ENCODE peak calls at places on chromosomes 11 and 22, in six cellular contexts. P is CD4-positive, alpha-beta T cell; M is left ventricle myocardium inferior; R is WTC11; H is astrocyte of the spinal cord; G is cardiac fibroblast. F is an unnamed sample.

GRCh38 chr11:87892291-87892690 is 283.0 kb downstream of the RAB38 start:
- DNase-seq in H (no peak), G (no peak), R (no peak), P (no peak), M (no peak), F (no peak)

GRCh38 chr22:45785458-45785857 is 113.8 kb downstream of the ATXN10 start:
- DNase-seq in M (no peak), H (no peak), R (no peak), G (peak; percentile 51), P (no peak), F (no peak)

GRCh38 chr11:84721561-84721961 is 905.6 kb downstream of the DLG2 start:
- DNase-seq in R (no peak), G (no peak), H (no peak), P (no peak), M (no peak), F (no peak)

GRCh38 chr11:16741473-16741872 is 3.0 kb downstream of the C11orf58 start:
- DNase-seq in P (no peak), H (no peak), M (no peak), R (no peak), G (no peak), F (no peak)

GRCh38 chr22:27244328-27244727 is 557.2 kb downstream of the MN1 start:
- DNase-seq in P (no peak), R (no peak), M (no peak), G (no peak), H (no peak), F (no peak)

GRCh38 chr11:87926250-87926970 is 248.8 kb downstream of the RAB38 start:
- DNase-seq in P (no peak), H (peak; percentile 63), G (peak; percentile 70), M (no peak), R (no peak), F (no peak)

GRCh38 chr11:6323291-6323905 is 3.1 kb upstream of the CAVIN3 start:
- DNase-seq in G (no peak), P (no peak), R (peak; percentile 32), M (no peak), H (no peak), F (no peak)

GRCh38 chr11:64447717-64448598 is 89.0 kb downstream of the RPS6KA4 start:
- DNase-seq in G (peak; percentile 12), M (peak; percentile 22), P (no peak), H (no peak), R (no peak), F (no peak)

GRCh38 chr22:45454260-45454659 is 40.8 kb downstream of the RIBC2 start:
- DNase-seq in P (no peak), R (no peak), M (no peak), G (no peak), H (peak; percentile 44), F (no peak)

GRCh38 chr11:115886111-115886733 is 382.0 kb upstream of the CADM1 start:
- DNase-seq in P (no peak), R (no peak), M (no peak), H (no peak), G (no peak), F (no peak)

GRCh38 chr11:132125855-132126841 is 755.7 kb downstream of the NTM start:
- DNase-seq in R (no peak), P (no peak), M (no peak), H (peak; percentile 62), G (peak; percentile 49), F (no peak)

GRCh38 chr22:29702025-29702930 is 17.5 kb upstream of the CABP7 start:
- DNase-seq in G (peak; percentile 8), P (no peak), R (no peak), M (no peak), H (no peak), F (no peak)

GRCh38 chr11:64015935-64016468 is 19.7 kb upstream of the FLRT1 start:
- DNase-seq in P (no peak), G (no peak), M (no peak), R (no peak), H (no peak), F (no peak)

GRCh38 chr11:46918087-46918751 is at the start of gene LRP4:
- DNase-seq in G (no peak), P (no peak), H (no peak), R (peak; percentile 68), M (peak; percentile 69), F (peak; percentile 49)

GRCh38 chr11:13008625-13009475 is at the start of gene RASSF10:
- DNase-seq in G (peak; percentile 5), P (no peak), M (peak; percentile 42), R (peak; percentile 95), H (peak; percentile 37), F (no peak)

GRCh38 chr11:119764108-119764874 is 35.3 kb upstream of the NECTIN1 start:
- DNase-seq in G (no peak), P (no peak), R (no peak), H (peak; percentile 21), M (peak; percentile 52), F (no peak)

GRCh38 chr11:57901756-57902155 is 121.9 kb upstream of the OR9Q1 start:
- DNase-seq in P (no peak), R (no peak), M (no peak), H (no peak), G (no peak), F (no peak)

GRCh38 chr11:35148163-35148562 is 9.2 kb downstream of the CD44 start:
- DNase-seq in M (no peak), G (no peak), P (no peak), R (no peak), H (peak; percentile 3), F (no peak)

GRCh38 chr11:76313913-76314740 is 66.8 kb downstream of the THAP12 start:
- DNase-seq in R (peak; percentile 64), P (no peak), M (no peak), G (no peak), H (peak; percentile 18), F (no peak)

GRCh38 chr11:102560555-102561011 is 30.0 kb upstream of the MMP7 start:
- DNase-seq in R (no peak), P (no peak), G (peak; percentile 70), M (no peak), H (peak; percentile 88), F (no peak)

DNA sequence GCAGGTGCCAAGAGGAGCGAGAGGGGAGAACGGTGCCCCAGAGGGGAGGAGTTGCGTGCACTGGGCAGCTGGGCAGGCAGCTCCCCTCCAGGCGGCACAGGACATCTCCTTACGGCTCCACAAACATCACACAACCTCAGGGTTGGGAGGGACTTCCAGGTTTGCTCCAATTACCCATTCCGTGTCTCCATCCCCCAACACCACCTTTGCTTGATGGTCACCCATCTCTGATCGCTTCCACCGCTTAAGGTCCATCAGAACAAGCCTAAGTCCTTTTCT is 14.5 kb upstream of the TP53AIP1 start:
- DNase-seq in M (no peak), H (no peak), G (no peak), P (no peak), R (no peak), F (no peak)
- TF ChIP-seq CTCF in M (no peak), H (no peak), G (no peak), P (no peak), R (no peak), F (no peak)

GRCh38 chr22:42820075-42820763 is 36.9 kb downstream of the ARFGAP3 start:
- DNase-seq in M (no peak), H (peak; percentile 78), P (no peak), R (no peak), G (peak; percentile 74), F (no peak)
- TF ChIP-seq CTCF in M (peak; percentile 67), H (peak; percentile 59), P (peak; percentile 66), R (peak; percentile 58), G (peak; percentile 36), F (peak; percentile 59)

GRCh38 chr22:38139901-38140300 is 29.4 kb upstream of the BAIAP2L2 start:
- DNase-seq in R (no peak), P (no peak), M (no peak), H (no peak), G (no peak), F (no peak)

GRCh38 chr22:38148252-38148651 is 33.4 kb downstream of the PLA2G6 start:
- DNase-seq in R (no peak), M (no peak), P (no peak), H (peak; percentile 83), G (peak; percentile 39), F (no peak)

GRCh38 chr22:38141574-38141973 is 31.1 kb upstream of the BAIAP2L2 start:
- DNase-seq in H (no peak), R (no peak), P (no peak), G (no peak), M (no peak), F (no peak)

GRCh38 chr22:38142606-38143005 is 32.1 kb upstream of the BAIAP2L2 start:
- DNase-seq in R (no peak), G (no peak), M (no peak), P (no peak), H (no peak), F (no peak)

GRCh38 chr22:38144025-38144405 is 33.5 kb upstream of the BAIAP2L2 start:
- DNase-seq in H (no peak), M (no peak), R (no peak), G (no peak), P (no peak), F (no peak)
- TF ChIP-seq CTCF in H (no peak), M (no peak), R (no peak), G (no peak), P (no peak), F (no peak)

GRCh38 chr11:60905047-60905446 is 1.3 kb downstream of the PRPF19 start:
- DNase-seq in P (no peak), R (no peak), G (no peak), H (no peak), M (no peak), F (no peak)
- TF ChIP-seq CTCF in P (no peak), R (no peak), G (no peak), H (no peak), M (no peak), F (no peak)

GRCh38 chr11:43567396-43567975 is 113.1 kb upstream of the HSD17B12 start:
- DNase-seq in R (no peak), P (no peak), G (peak; percentile 73), M (no peak), H (peak; percentile 51), F (no peak)
- TF ChIP-seq CTCF in R (peak; percentile 61), P (peak; percentile 58), G (peak; percentile 68), M (peak; percentile 73), H (peak; percentile 80), F (peak; percentile 68)